ENCODE peak calls at places on chromosomes 16 and 17, in six cellular contexts. H is stimulated activated CD8-positive, alpha-beta memory T cell treated with anti-CD3 and anti-CD28 coated beads, Interleukin-4, amount 100 ng/mL, for 24 hours; A is NCI-H2171; X is kidney glomerular epithelial cell; C is WTC11; F is RWPE1. L is an unnamed sample.

GRCh38 chr16:20520103-20520502 is 56.1 kb downstream of the ACSM2B start:
- DNase-seq in F (no peak), A (no peak), H (no peak), C (no peak), X (no peak), L (no peak)

GRCh38 chr16:61654962-61655361 is 381.3 kb downstream of the CDH8 start:
- DNase-seq in X (no peak), A (no peak), F (no peak), H (no peak), C (no peak), L (no peak)

GRCh38 chr17:6303664-6304063 is 131.3 kb downstream of the AIPL1 start:
- DNase-seq in H (no peak), F (peak), C (peak), X (peak), A (no peak), L (peak)

GRCh38 chr17:4247361-4247980 is 16.3 kb downstream of the ANKFY1 start:
- DNase-seq in A (peak), C (no peak), X (no peak), H (no peak), F (peak), L (no peak)

GRCh38 chr17:76408037-76408849 is 23.8 kb downstream of the SPHK1 start:
- DNase-seq in A (peak), F (peak), X (peak), H (peak), C (peak), L (peak)

GRCh38 chr16:57999366-57999970 is 1.0 kb downstream of the ZNF319 start:
- DNase-seq in F (no peak), C (no peak), A (no peak), H (no peak), X (peak), L (peak)

GRCh38 chr16:87635541-87636049 is 33.3 kb downstream of the JPH3 start:
- DNase-seq in C (peak), X (peak), A (peak), H (peak), F (peak), L (peak)

GRCh38 chr16:24538756-24539294 is 541 bp upstream of the RBBP6 start:
- DNase-seq in C (no peak), X (peak), F (no peak), A (peak), H (no peak), L (no peak)

GRCh38 chr16:85902366-85903155 is 3.6 kb downstream of the IRF8 start:
- DNase-seq in F (no peak), X (no peak), A (no peak), H (peak), C (no peak), L (no peak)